ENCODE peak calls at places on chromosomes 12 and 14, in five cellular contexts. C is germinal center; S is frontal cortex; V is uterus; N is stimulated activated CD4-positive, alpha-beta T cell treated with anti-CD3 and anti-CD28 coated beads, Interleukin-2, amount 100 ng/mL, for 4 hours. O is an unnamed sample.

GRCh38 chr12:58540480-58541299 is 379.6 kb downstream of the LRIG3 start:
- DNase-seq in V (peak), S (peak), N (no peak), C (no peak), O (peak)

GRCh38 chr12:122981587-122982493 is 1.4 kb downstream of the ARL6IP4 start:
- DNase-seq in N (no peak), S (no peak), C (no peak), V (no peak), O (no peak)

GRCh38 chr12:29796823-29797263 is 13.1 kb upstream of the TMTC1 start:
- DNase-seq in C (no peak), V (peak), S (no peak), N (no peak), O (peak)

GRCh38 chr12:116299064-116299463 is 21.6 kb upstream of the MED13L start:
- DNase-seq in N (no peak), C (no peak), S (no peak), V (no peak), O (no peak)

GRCh38 chr14:103130017-103130764 is 6.9 kb downstream of the TNFAIP2 start:
- DNase-seq in V (no peak), N (no peak), S (no peak), C (no peak), O (no peak)

GRCh38 chr14:33842299-33842698 is 108.6 kb downstream of the EGLN3 start:
- DNase-seq in N (no peak), S (no peak), C (no peak), V (no peak), O (no peak)

GRCh38 chr12:76123301-76124212 is 39.1 kb upstream of the NAP1L1 start:
- DNase-seq in N (no peak), V (no peak), C (no peak), S (no peak), O (no peak)

GRCh38 chr14:85596562-85596961 is 66.6 kb downstream of the FLRT2 start:
- DNase-seq in C (no peak), S (no peak), N (no peak), V (no peak), O (no peak)

GRCh38 chr14:33938131-33938949 is 12.5 kb downstream of the EGLN3 start:
- DNase-seq in C (no peak), V (peak), S (no peak), N (no peak), O (no peak)

GRCh38 chr14:104086661-104087461 is 1.4 kb downstream of the ASPG start:
- DNase-seq in N (no peak), C (no peak), S (no peak), V (no peak), O (no peak)

GRCh38 chr12:116015525-116015924 is 262.0 kb downstream of the MED13L start:
- DNase-seq in V (no peak), N (no peak), S (peak), C (no peak), O (peak)

GRCh38 chr12:96112733-96113132 is 77.3 kb upstream of the LTA4H start:
- DNase-seq in C (no peak), S (no peak), N (no peak), V (no peak), O (no peak)